ENCODE peak calls at places on chromosomes 16 and 17, in ten cellular contexts. C is amygdala; U is lower lobe of right lung; F is NCI-H82; O is naive thymus-derived CD8-positive, alpha-beta T cell; V is HCEC 1CT; N is adipocyte; B is brain microvascular endothelial cell; T is NCI-H510A treated with DMSO at 0.1 percent for 48 hours; I is A549. P is an unnamed sample.

GRCh38 chr17:12590417-12590816 is 75.3 kb upstream of the MYOCD start:
- DNase-seq in I (no peak), V (no peak), N (no peak), F (no peak), T (no peak), B (no peak), O (no peak), C (no peak), U (no peak), P (no peak)

GRCh38 chr17:6701719-6702118 is 11.4 kb downstream of the SLC13A5 start:
- DNase-seq in T (no peak), I (peak), B (peak), V (no peak), U (no peak), O (no peak), N (peak), F (peak), C (no peak), P (no peak)

GRCh38 chr16:10922328-10923145 is 19.7 kb downstream of the DEXI start:
- DNase-seq in B (no peak), N (no peak), O (no peak), V (no peak), F (no peak), T (no peak), I (no peak), C (no peak), U (peak), P (peak)

GRCh38 chr17:65359016-65359415 is 202.4 kb downstream of the AXIN2 start:
- DNase-seq in O (no peak), N (peak), V (peak), T (no peak), B (peak), F (no peak), C (no peak), U (no peak), I (no peak), P (no peak)

GRCh38 chr17:37465058-37465616 is 24.6 kb upstream of the DUSP14 start:
- DNase-seq in V (peak), F (no peak), T (no peak), N (no peak), C (no peak), B (peak), O (no peak), I (no peak), U (no peak), P (no peak)

GRCh38 chr17:79080761-79081290 is 6.2 kb downstream of the ENGASE start:
- DNase-seq in O (no peak), T (no peak), B (no peak), V (no peak), F (no peak), I (no peak), C (no peak), N (no peak), U (no peak), P (no peak)

GRCh38 chr17:15454328-15454727 is 13.1 kb downstream of the CDRT4 start:
- DNase-seq in I (no peak), U (no peak), C (no peak), V (no peak), B (no peak), F (no peak), N (no peak), O (no peak), T (no peak), P (no peak)

GRCh38 chr17:7864995-7865650 is 7.3 kb downstream of the CYB5D1 start:
- DNase-seq in V (no peak), F (no peak), B (no peak), U (no peak), C (no peak), N (no peak), O (no peak), I (no peak), T (no peak), P (no peak)

GRCh38 chr16:22210854-22211253 is 4.8 kb downstream of the EEF2K start:
- DNase-seq in I (no peak), F (no peak), C (no peak), V (no peak), B (no peak), T (no peak), N (no peak), O (no peak), U (no peak), P (no peak)

GRCh38 chr16:85401370-85401916 is 211.7 kb upstream of the GSE1 start:
- DNase-seq in I (no peak), V (no peak), C (no peak), T (no peak), B (no peak), O (no peak), N (no peak), F (no peak), U (peak), P (peak)

GRCh38 chr17:28397275-28397674 is 8.7 kb downstream of the SLC46A1 start:
- DNase-seq in F (no peak), B (no peak), U (no peak), C (no peak), V (no peak), T (no peak), I (no peak), N (no peak), O (no peak), P (no peak)

GRCh38 chr16:49578435-49579024 is 204.9 kb downstream of the C16orf78 start:
- DNase-seq in C (no peak), B (no peak), O (no peak), U (no peak), F (no peak), V (no peak), T (no peak), N (no peak), I (no peak), P (peak)

GRCh38 chr16:88456356-88457292 is 3.5 kb downstream of the ZFPM1 start:
- DNase-seq in U (no peak), I (no peak), N (no peak), F (no peak), O (no peak), C (no peak), T (no peak), V (no peak), B (no peak), P (no peak)

GRCh38 chr17:60356947-60357346 is 35.0 kb downstream of the USP32 start:
- DNase-seq in O (no peak), T (no peak), I (no peak), F (no peak), U (no peak), B (peak), V (no peak), N (peak), C (no peak), P (no peak)

GRCh38 chr17:52149626-52150025 is 8.9 kb downstream of the CA10 start:
- DNase-seq in B (no peak), I (no peak), U (no peak), O (no peak), N (no peak), F (no peak), C (no peak), T (no peak), V (no peak), P (no peak)

GRCh38 chr16:14289692-14290340 is 218.7 kb downstream of the MRTFB start:
- DNase-seq in C (no peak), T (no peak), B (no peak), O (no peak), V (peak), N (no peak), F (peak), I (peak), U (no peak), P (peak)

GRCh38 chr17:2685696-2686095 is 25.9 kb downstream of the CLUH start:
- DNase-seq in N (no peak), C (no peak), F (no peak), B (no peak), I (no peak), O (no peak), T (no peak), V (no peak), U (no peak), P (no peak)

GRCh38 chr17:61480414-61480807 is 28.2 kb downstream of the TBX4 start:
- DNase-seq in F (no peak), I (no peak), C (no peak), O (no peak), U (peak), B (no peak), T (no peak), V (no peak), N (no peak), P (no peak)

GRCh38 chr16:16042076-16042475 is 92.7 kb downstream of the ABCC1 start:
- DNase-seq in O (no peak), V (peak), C (no peak), U (peak), F (no peak), B (peak), I (no peak), T (no peak), N (peak), P (no peak)

GRCh38 chr16:79601092-79601977 is 798 bp upstream of the MAF start:
- DNase-seq in U (peak), O (no peak), C (no peak), T (peak), N (peak), V (no peak), I (peak), F (no peak), B (peak), P (peak)

GRCh38 chr16:23538919-23539278 is 18.3 kb downstream of the EARS2 start:
- DNase-seq in F (no peak), C (no peak), B (no peak), O (no peak), U (no peak), V (no peak), I (no peak), T (no peak), N (no peak), P (peak)

GRCh38 chr16:57859331-57859730 is 57.0 kb upstream of the KIFC3 start:
- DNase-seq in C (no peak), I (peak), V (peak), N (peak), B (peak), O (no peak), F (peak), T (no peak), U (no peak), P (no peak)

GRCh38 chr16:17130733-17131132 is 340.0 kb downstream of the XYLT1 start:
- DNase-seq in O (no peak), N (no peak), T (no peak), V (no peak), C (no peak), F (no peak), U (no peak), B (no peak), I (no peak), P (no peak)

GRCh38 chr16:82451449-82451848 is 175.3 kb upstream of the CDH13 start:
- DNase-seq in C (no peak), T (no peak), I (no peak), N (no peak), U (no peak), V (no peak), O (no peak), F (no peak), B (no peak), P (no peak)

GRCh38 chr17:68516732-68517131 is 4.5 kb downstream of the PRKAR1A start:
- DNase-seq in V (no peak), F (no peak), B (no peak), O (no peak), U (no peak), I (no peak), N (no peak), C (no peak), T (peak), P (no peak)

GRCh38 chr17:8158267-8159031 is 4.3 kb downstream of the VAMP2 start:
- DNase-seq in U (peak), O (peak), N (peak), V (peak), T (peak), I (peak), C (peak), F (peak), B (peak), P (peak)

GRCh38 chr17:3751836-3752235 is 28.1 kb downstream of the HASPIN start:
- DNase-seq in V (no peak), I (no peak), N (no peak), F (no peak), T (no peak), O (no peak), U (no peak), B (no peak), C (no peak), P (no peak)

GRCh38 chr16:69107311-69107962 is 2.0 kb downstream of the HAS3 start:
- DNase-seq in U (peak), T (no peak), B (no peak), N (no peak), C (no peak), O (no peak), F (no peak), I (peak), V (no peak), P (peak)

GRCh38 chr16:1678500-1679098 is 520 bp downstream of the JPT2 start:
- DNase-seq in I (peak), U (peak), F (peak), T (peak), C (no peak), B (peak), O (peak), V (peak), N (peak), P (peak)